ENCODE peak calls at places on chromosome 16, in five cellular contexts. J is GM12878, A is HCT116, L is H1, I is K562. B is an unnamed sample.

GRCh38 chr16:30934827-30935557 is 11.6 kb downstream of the FBXL19 start:
- DNase-seq in L (no peak), A (no peak), J (no peak), I (peak), B (peak)

GRCh38 chr16:10729649-10730048 is 14.0 kb upstream of the NUBP1 start:
- DNase-seq in I (no peak), A (peak), L (no peak), J (no peak), B (no peak)

GRCh38 chr16:66588981-66589713 is 9.9 kb downstream of the CMTM2 start:
- DNase-seq in J (no peak), I (peak), A (no peak), L (no peak), B (peak)

GRCh38 chr16:56513972-56514371 is 5.9 kb downstream of the BBS2 start:
- DNase-seq in L (no peak), A (peak), I (peak), J (peak), B (peak)

GRCh38 chr16:6929868-6930267 is 402.8 kb upstream of the RBFOX1 start:
- DNase-seq in J (no peak), I (no peak), A (no peak), L (no peak), B (no peak)

GRCh38 chr16:89615176-89615575 is 1.7 kb downstream of the DPEP1 start:
- DNase-seq in J (no peak), I (no peak), A (no peak), L (no peak), B (no peak)

GRCh38 chr16:5003211-5003610 is 30.5 kb downstream of the NAGPA start:
- DNase-seq in A (no peak), L (no peak), J (no peak), I (no peak), B (no peak)

GRCh38 chr16:30185683-30186421 is 2.5 kb downstream of the CORO1A start:
- DNase-seq in L (no peak), J (peak), I (no peak), A (no peak), B (no peak)

GRCh38 chr16:55393976-55394375 is 70.0 kb downstream of the IRX6 start:
- DNase-seq in A (no peak), I (no peak), J (no peak), L (no peak), B (no peak)

GRCh38 chr16:31198207-31198882 is 4.2 kb downstream of the PYCARD start:
- DNase-seq in L (no peak), I (no peak), A (no peak), J (no peak), B (no peak)

GRCh38 chr16:57000271-57001025 is 11.1 kb downstream of the NLRC5 start:
- DNase-seq in A (peak), I (no peak), J (peak), L (no peak), B (no peak)

GRCh38 chr16:20803561-20804214 is 2.6 kb downstream of the ERI2 start:
- DNase-seq in A (no peak), J (no peak), I (no peak), L (no peak), B (peak)

GRCh38 chr16:66484453-66485213 is 57.5 kb downstream of the BEAN1 start:
- DNase-seq in J (no peak), A (no peak), L (no peak), I (no peak), B (no peak)

GRCh38 chr16:11256657-11257130 is 690 bp upstream of the SOCS1 start:
- DNase-seq in I (peak), L (no peak), A (no peak), J (no peak), B (no peak)

GRCh38 chr16:1208239-1208830 is 16.7 kb downstream of the TPSG1 start:
- DNase-seq in L (no peak), J (no peak), I (no peak), A (no peak), B (no peak)

GRCh38 chr16:84911490-84912216 is 91.9 kb downstream of the CRISPLD2 start:
- DNase-seq in J (no peak), A (no peak), I (no peak), L (no peak), B (no peak)

GRCh38 chr16:49663081-49664057 is 192.5 kb downstream of the ZNF423 start:
- DNase-seq in I (no peak), L (no peak), A (no peak), J (no peak), B (no peak)

GRCh38 chr16:73956592-73957495 is 339.8 kb upstream of the PSMD7 start:
- DNase-seq in J (peak), L (no peak), A (peak), I (peak), B (peak)

GRCh38 chr16:75252946-75253911 is 1.8 kb upstream of the BCAR1 start:
- DNase-seq in I (no peak), J (no peak), L (peak), A (no peak), B (no peak)

GRCh38 chr16:23089111-23089510 is 60.1 kb downstream of the USP31 start:
- DNase-seq in L (no peak), J (no peak), I (no peak), A (no peak), B (no peak)
- TF ChIP-seq MAX in L (no peak), J (no peak), I (no peak), A (no peak), B (no peak)

DNA sequence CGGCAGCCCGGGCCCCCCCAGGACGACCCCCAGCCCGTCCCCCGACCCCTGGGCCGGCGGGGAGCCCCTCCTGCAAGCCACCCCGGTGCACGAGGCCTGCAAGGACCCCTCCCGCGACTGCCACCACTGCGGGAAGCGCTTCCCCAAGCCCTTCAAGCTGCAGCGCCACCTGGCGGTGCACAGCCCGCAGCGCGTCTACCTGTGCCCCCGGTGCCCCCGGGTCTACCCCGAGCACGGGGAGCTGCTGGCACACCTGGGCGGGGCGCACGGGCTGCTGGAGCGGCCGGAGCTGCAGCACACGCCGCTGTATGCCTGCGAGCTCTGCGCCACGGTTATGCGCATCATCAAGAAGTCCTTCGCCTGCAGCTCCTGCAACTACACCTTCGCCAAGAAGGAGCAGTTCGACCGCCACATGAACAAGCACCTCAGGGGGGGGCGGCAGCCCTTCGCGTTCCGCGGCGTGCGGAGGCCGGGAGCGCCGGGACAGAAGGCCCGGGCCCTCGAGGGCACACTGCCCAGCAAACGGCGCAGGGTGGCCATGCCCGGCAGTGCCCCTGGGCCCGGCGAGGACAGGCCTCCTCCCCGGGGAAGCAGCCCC is 15.6 kb upstream of the ZFPM1 start:
- DNase-seq in L (peak), I (peak), J (no peak), A (peak), B (peak)
- H2AFZ ChIP-seq in L (no peak), I (no peak), J (no peak), A (no peak), B (no peak)

DNA sequence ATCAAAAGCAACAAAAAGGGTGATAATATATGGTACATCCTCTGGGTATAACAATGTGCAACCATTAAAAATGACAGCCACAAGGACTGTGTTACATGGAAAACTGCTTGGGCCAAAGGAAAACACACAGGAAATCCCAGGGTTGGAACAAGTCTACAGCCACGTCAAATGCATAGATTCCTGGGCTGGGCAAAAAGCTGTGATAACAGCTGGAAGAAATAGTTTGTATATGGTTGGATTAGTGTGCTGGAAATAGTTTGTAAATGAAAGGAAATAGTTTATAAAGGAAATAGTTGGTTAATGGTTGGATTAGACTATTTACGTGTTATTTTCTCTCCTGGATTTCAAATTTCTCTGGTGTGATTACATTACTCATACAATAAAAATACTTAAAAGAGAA is 2.6 kb downstream of the HSD17B2 start:
- DNase-seq in A (no peak), J (no peak), I (no peak), L (no peak), B (no peak)
- TF ChIP-seq ATF3 in A (no peak), J (no peak), I (no peak), L (no peak), B (no peak)

DNA sequence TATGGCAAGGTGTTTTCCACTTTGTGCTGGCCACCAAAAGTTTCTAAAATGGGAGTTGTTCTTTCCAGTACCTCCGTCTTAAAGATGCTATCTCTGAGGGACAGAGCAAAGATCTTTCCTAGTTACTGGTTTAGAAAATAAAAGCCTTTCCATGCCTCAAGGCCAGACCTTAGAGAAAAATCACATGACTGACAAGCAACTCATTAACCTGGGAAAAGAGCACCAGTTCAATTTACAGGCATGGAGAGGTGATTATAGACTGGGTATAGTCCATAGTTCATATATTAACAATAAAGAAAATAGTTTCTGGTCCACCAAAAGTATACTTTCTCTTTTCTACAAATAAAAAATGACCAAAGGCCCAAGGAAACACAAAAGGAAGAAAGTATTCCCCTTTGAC is 230.7 kb downstream of the TOX3 start:
- DNase-seq in J (no peak), L (no peak), A (no peak), I (no peak), B (no peak)
- TF ChIP-seq MAX in J (no peak), L (no peak), A (no peak), I (no peak), B (no peak)

GRCh38 chr16:2787406-2787805 is at the start of gene PRSS33:
- DNase-seq in I (no peak), J (no peak), L (no peak), A (no peak), B (no peak)
- H2AFZ ChIP-seq in I (no peak), J (no peak), L (no peak), A (no peak), B (no peak)

GRCh38 chr16:62805221-62805857 is 769.1 kb upstream of the CDH8 start:
- DNase-seq in J (no peak), A (no peak), I (no peak), L (no peak), B (no peak)
- TF ChIP-seq ATF3 in J (no peak), A (no peak), I (no peak), L (no peak), B (no peak)

DNA sequence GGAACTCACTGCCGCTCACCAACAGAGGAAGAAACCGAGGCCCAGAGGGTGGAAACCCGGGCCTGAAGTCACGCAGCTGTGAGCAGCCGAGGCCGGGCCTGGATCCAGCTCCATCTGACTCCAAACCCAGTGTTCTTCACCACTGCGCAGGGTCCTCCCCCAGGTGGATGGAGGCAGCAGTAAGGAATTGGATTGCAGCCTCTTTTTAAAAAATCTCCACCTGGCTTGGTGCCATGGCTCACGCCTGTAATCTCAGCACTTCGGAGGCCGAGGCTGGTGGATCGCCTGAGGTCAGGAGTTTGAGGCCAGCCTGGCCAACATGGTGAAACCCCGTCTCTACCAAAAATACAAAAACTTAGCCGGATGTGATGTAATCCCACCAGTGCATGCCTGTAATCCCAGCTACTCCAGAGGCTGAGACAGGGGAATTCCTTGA is 177.2 kb downstream of the FOXL1 start:
- DNase-seq in A (no peak), J (no peak), I (no peak), L (no peak), B (no peak)
- TF ChIP-seq MAX in A (no peak), J (no peak), I (no peak), L (no peak), B (no peak)

GRCh38 chr16:68972720-68973119 is 129.4 kb downstream of the TANGO6 start:
- DNase-seq in J (no peak), L (peak), A (no peak), I (peak), B (no peak)
- H2AFZ ChIP-seq in J (no peak), L (no peak), A (no peak), I (peak), B (no peak)

GRCh38 chr16:9123871-9124270 is 32.4 kb downstream of the HAPSTR1 start:
- DNase-seq in A (peak), I (no peak), J (no peak), L (no peak), B (no peak)
- TF ChIP-seq ATF3 in A (no peak), I (no peak), J (no peak), L (no peak), B (no peak)

DNA sequence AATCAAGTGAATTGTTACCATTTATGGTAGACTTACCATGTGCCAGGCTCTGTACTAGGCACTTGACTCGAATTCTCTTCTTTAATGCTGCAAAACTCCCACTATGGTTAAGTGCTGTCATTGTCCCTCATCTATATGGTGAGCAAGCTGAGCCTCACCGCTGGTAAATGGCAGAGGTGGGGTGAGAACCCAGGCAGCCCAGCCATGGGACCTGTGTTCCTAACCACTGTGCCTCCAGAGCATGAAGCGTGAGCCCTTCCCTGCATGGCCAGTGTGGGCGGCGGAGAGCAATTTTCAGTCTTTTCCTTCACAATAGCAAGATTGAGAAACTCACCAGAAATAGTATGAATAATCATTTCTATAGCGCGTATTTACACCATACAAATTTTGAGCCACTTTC is 9.1 kb downstream of the BFAR start:
- DNase-seq in A (no peak), J (no peak), I (no peak), L (no peak), B (no peak)
- TF ChIP-seq MAX in A (no peak), J (no peak), I (peak), L (no peak), B (no peak)

B was measured in HepG2.